ENCODE peak calls at places on chromosomes 16 and 17, in seven cellular contexts. H, S, E, G, R, A and O are unnamed samples.

GRCh38 chr16:26161461-26162180 is 469.9 kb downstream of the HS3ST4 start:
- DNase-seq in R (no peak), H (no peak), A (no peak), E (no peak), S (no peak), G (no peak), O (no peak)

GRCh38 chr17:7538891-7539290 is 10.0 kb upstream of the TNFSF12 start:
- DNase-seq in H (peak), S (no peak), A (no peak), G (no peak), R (no peak), E (no peak), O (no peak)

GRCh38 chr16:14529010-14529669 is 100.9 kb downstream of the PARN start:
- DNase-seq in R (peak), E (peak), S (peak), G (peak), A (peak), H (peak), O (peak)

GRCh38 chr17:39677581-39678339 is 9.5 kb downstream of the PNMT start:
- DNase-seq in A (no peak), H (no peak), S (no peak), G (no peak), E (no peak), R (no peak), O (no peak)

GRCh38 chr16:51665599-51665998 is 514.5 kb upstream of the SALL1 start:
- DNase-seq in A (no peak), G (no peak), E (no peak), R (no peak), H (no peak), S (no peak), O (no peak)

GRCh38 chr17:15930426-15930825 is 14.5 kb upstream of the ADORA2B start:
- DNase-seq in A (no peak), S (no peak), H (no peak), G (no peak), R (no peak), E (no peak), O (no peak)

GRCh38 chr16:50282010-50282538 is 15.7 kb downstream of the ADCY7 start:
- DNase-seq in R (no peak), A (peak), G (no peak), S (no peak), H (no peak), E (no peak), O (no peak)

GRCh38 chr16:70448075-70448474 is 6.3 kb upstream of the FCSK start:
- DNase-seq in E (no peak), R (no peak), S (no peak), A (no peak), H (no peak), G (no peak), O (no peak)

GRCh38 chr17:50426814-50427787 is 1.1 kb downstream of the ACSF2 start:
- DNase-seq in E (peak), H (peak), A (peak), S (peak), R (no peak), G (peak), O (no peak)

GRCh38 chr17:72922223-72922622 is 170.3 kb downstream of the SLC39A11 start:
- DNase-seq in E (no peak), R (no peak), H (no peak), S (no peak), A (no peak), G (no peak), O (no peak)

GRCh38 chr17:72916991-72917390 is 175.5 kb downstream of the SLC39A11 start:
- DNase-seq in E (no peak), S (no peak), A (no peak), G (no peak), H (peak), R (no peak), O (no peak)

GRCh38 chr17:72915631-72916081 is 176.8 kb downstream of the SLC39A11 start:
- DNase-seq in A (no peak), R (no peak), G (no peak), H (no peak), E (no peak), S (no peak), O (no peak)

GRCh38 chr17:72924181-72924580 is 168.3 kb downstream of the SLC39A11 start:
- DNase-seq in S (no peak), E (no peak), H (no peak), G (no peak), R (no peak), A (no peak), O (no peak)

DNA sequence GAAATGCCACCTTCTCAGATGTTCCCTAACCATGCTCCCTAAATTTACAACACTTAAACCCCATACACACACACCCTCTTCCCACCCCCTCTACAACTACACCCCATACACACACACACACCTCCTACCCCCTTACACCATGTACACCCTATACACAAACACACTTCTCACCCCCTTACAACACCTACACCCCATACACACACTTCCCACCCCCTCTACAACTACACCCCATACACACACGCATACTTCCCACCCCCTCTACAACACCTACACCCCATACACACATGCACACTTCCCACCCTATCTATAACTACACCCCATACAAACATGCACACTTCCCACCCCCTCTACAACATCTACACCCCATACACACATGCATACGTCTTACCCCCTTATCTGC is 172.0 kb downstream of the SLC39A11 start:
- DNase-seq in R (no peak), E (no peak), G (no peak), S (no peak), A (no peak), H (no peak), O (no peak)
- H2BK5ac ChIP-seq in R (no peak), E (no peak), G (no peak), S (no peak), A (no peak), H (no peak), O (no peak)

GRCh38 chr16:79768594-79768993 is 168.1 kb upstream of the MAF start:
- DNase-seq in G (no peak), E (no peak), H (no peak), S (no peak), R (no peak), A (no peak), O (no peak)
- H3K4me2 ChIP-seq in G (no peak), E (no peak), H (no peak), S (no peak), R (no peak), A (no peak), O (no peak)

DNA sequence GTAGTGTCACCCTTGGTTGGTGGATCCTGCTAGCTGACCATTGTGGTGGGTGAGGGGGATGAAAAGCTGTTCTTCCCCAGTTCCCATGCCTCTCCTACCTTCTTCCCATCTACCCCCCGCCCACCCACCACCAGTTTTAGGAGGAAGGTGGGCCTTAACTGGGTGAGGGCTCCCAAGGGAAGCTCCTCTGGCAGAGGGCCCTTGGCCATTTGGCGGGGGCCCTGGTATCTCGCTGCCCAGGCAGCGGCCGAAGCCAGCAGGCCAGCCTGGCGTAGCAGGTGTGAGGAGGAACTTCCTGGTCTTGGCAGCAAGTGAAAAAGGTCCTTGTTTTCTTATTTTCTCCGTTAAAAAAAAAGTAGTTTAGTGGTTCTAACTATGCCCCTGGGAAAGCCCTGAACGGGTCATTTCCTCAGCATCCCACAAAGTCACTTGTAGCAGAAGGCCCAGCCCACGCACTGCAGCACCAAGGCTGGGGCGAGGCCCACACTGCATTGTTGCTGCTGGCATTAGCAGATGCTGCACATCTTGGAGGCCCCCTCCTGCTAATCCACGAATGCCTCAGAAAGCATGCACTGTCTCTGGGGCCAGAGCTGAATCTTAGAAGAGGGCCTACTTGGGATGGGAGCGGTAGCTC is 72.5 kb downstream of the MPRIP start:
- DNase-seq in S (no peak), A (no peak), R (no peak), H (no peak), E (no peak), G (no peak), O (no peak)
- H2BK5ac ChIP-seq in S (no peak), A (no peak), R (no peak), H (no peak), E (no peak), G (no peak), O (no peak)

DNA sequence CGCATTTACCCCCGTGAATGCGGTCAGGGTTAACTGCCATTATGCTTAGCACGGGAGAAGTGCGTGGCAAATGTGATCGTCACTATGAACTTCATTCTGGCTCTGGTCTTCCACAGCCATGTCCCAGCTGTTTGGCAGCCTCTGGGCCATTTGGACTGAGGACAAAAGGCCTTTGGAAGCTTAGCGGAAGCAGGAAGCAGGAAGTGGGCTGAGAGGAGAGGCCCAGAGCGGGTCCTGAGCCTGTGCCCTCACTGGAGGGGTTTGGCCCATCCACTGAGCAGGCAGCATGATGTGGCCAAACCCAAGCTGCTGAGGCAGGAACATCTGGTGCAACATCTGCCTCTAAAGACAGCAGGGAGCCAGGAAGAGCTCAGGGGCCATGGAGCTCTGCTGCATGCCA is 345.9 kb downstream of the C16orf95 start:
- DNase-seq in S (no peak), R (no peak), H (no peak), A (no peak), E (no peak), G (no peak), O (no peak)
- H3K4me2 ChIP-seq in S (no peak), R (no peak), H (no peak), A (no peak), E (no peak), G (no peak), O (no peak)

DNA sequence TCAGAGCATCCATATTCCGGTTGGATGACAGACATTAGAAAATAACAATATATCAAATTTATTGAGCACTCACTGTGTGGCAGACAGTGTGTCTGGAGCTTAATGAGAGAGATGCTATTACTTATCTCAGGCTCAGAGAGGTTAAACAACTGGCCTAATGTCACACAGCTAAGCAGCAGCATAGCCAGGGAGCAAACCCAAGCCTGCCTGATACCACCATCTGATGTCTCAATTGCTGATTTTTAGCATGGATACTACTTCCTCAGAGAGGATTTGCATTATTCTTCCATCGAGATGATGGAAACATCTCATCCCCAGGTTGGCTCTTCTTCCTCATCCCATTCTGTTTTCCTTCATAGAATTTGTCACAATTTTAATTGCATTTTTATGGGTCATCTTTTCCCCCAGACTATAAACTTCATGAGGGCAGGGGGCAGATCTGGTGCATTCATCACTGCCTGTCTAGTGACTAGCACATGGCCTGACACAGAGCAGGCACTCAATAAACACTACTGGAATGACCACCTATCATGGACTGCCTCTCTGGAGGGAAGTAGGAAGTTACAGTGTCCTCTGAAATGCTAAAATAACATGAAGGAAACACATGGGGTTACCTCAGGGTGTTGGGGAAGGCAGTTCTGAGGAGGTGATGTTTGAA is 344.8 kb upstream of the CCL2 start:
- DNase-seq in S (no peak), E (no peak), R (no peak), A (no peak), G (no peak), H (no peak), O (no peak)
- H2BK5ac ChIP-seq in S (no peak), E (no peak), R (no peak), A (no peak), G (no peak), H (no peak), O (no peak)

DNA sequence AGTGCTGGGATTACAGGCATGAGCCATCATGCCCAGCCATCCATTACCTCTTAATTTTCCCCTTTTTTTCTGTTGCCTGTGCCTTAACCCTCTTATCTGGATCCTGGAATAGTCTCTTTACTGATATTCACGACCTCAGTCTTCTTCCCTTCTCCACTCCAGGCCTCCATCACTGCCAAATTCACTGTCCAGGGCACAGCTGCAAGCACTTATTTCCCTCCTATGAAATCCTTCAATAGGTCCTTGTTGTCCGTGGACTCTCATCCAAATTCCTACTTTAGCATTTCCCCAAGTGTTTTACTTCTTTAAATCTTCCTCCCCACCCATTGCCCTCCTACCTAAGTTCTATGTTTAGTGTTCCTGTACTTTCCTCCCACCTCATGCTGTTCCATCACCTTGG is 35.5 kb downstream of the FAM20A start:
- DNase-seq in R (no peak), G (no peak), E (no peak), H (no peak), A (no peak), S (no peak), O (no peak)
- H3K4me2 ChIP-seq in R (no peak), G (no peak), E (no peak), H (no peak), A (no peak), S (no peak), O (no peak)

GRCh38 chr17:65994114-65994513 is 197.8 kb downstream of the CEP112 start:
- DNase-seq in G (no peak), S (no peak), H (no peak), A (no peak), R (no peak), E (no peak), O (no peak)
- H2BK5ac ChIP-seq in G (no peak), S (no peak), H (no peak), A (no peak), R (no peak), E (no peak), O (no peak)